ENCODE peak calls at places on chromosomes 2 and 18, in six cellular contexts. One of them, this sample, is unnamed.

GRCh38 chr18:46917808-46918600 is 602 bp downstream of the KATNAL2 start:
- DNase-seq in lower lobe of right lung: no peak
- DNase-seq in occipital lobe: no peak
- DNase-seq in left ventricle myocardium superior: no peak
- DNase-seq in coronary artery: no peak
- DNase-seq in EH: peak; percentile 47
- DNase-seq in this sample: peak; percentile 55

GRCh38 chr18:30280861-30281470 is 761.6 kb downstream of the DSC3 start:
- DNase-seq in occipital lobe: no peak
- DNase-seq in lower lobe of right lung: no peak
- DNase-seq in EH: peak; percentile 53
- DNase-seq in left ventricle myocardium superior: no peak
- DNase-seq in coronary artery: no peak
- DNase-seq in this sample: no peak

GRCh38 chr18:159037-159652 is 788 bp downstream of the USP14 start:
- DNase-seq in coronary artery: no peak
- DNase-seq in lower lobe of right lung: no peak
- DNase-seq in left ventricle myocardium superior: no peak
- DNase-seq in occipital lobe: no peak
- DNase-seq in EH: peak; percentile 13
- DNase-seq in this sample: no peak

GRCh38 chr2:86225581-86225980 is 26.3 kb downstream of the MRPL35 start:
- DNase-seq in EH: peak; percentile 44
- DNase-seq in coronary artery: peak; percentile 86
- DNase-seq in occipital lobe: peak; percentile 35
- DNase-seq in lower lobe of right lung: no peak
- DNase-seq in left ventricle myocardium superior: peak; percentile 87
- DNase-seq in this sample: peak; percentile 43

GRCh38 chr2:145980318-145980717 is 1460.4 kb upstream of the ZEB2 start:
- DNase-seq in lower lobe of right lung: no peak
- DNase-seq in EH: no peak
- DNase-seq in coronary artery: no peak
- DNase-seq in left ventricle myocardium superior: no peak
- DNase-seq in occipital lobe: no peak
- DNase-seq in this sample: no peak

GRCh38 chr18:6052449-6052913 is 157.2 kb upstream of the TMEM200C start:
- DNase-seq in EH: no peak
- DNase-seq in occipital lobe: no peak
- DNase-seq in left ventricle myocardium superior: no peak
- DNase-seq in coronary artery: no peak
- DNase-seq in lower lobe of right lung: no peak
- DNase-seq in this sample: no peak

GRCh38 chr2:152924722-152925121 is 206.3 kb downstream of the ARL6IP6 start:
- DNase-seq in coronary artery: no peak
- DNase-seq in occipital lobe: no peak
- DNase-seq in EH: no peak
- DNase-seq in lower lobe of right lung: peak; percentile 54
- DNase-seq in left ventricle myocardium superior: no peak
- DNase-seq in this sample: peak; percentile 60

GRCh38 chr2:239737144-239737463 is 288.0 kb downstream of the NDUFA10 start:
- DNase-seq in EH: no peak
- DNase-seq in left ventricle myocardium superior: no peak
- DNase-seq in coronary artery: no peak
- DNase-seq in lower lobe of right lung: no peak
- DNase-seq in occipital lobe: no peak
- DNase-seq in this sample: no peak

GRCh38 chr2:145169285-145169684 is 649.4 kb upstream of the ZEB2 start:
- DNase-seq in left ventricle myocardium superior: no peak
- DNase-seq in coronary artery: no peak
- DNase-seq in lower lobe of right lung: no peak
- DNase-seq in occipital lobe: no peak
- DNase-seq in EH: no peak
- DNase-seq in this sample: no peak